ENCODE peak calls at places on chromosomes 4 and X, in nine cellular contexts. One of them, this sample, is unnamed.
A peak's percentile ranks its signal among the peaks of the same experiment; 100 is the strongest.

GRCh38 chr4:137531951-137532868 is at the start of gene PCDH18:
- DNase-seq in SK-N-SH: peak; percentile 59
- DNase-seq in ovary: peak; percentile 96
- DNase-seq in heart left ventricle: peak; percentile 89
- DNase-seq in naive thymus-derived CD4-positive, alpha-beta T cell: no peak
- DNase-seq in astrocyte: peak; percentile 96
- DNase-seq in K562: no peak
- DNase-seq in CD8-positive, alpha-beta T cell: no peak
- DNase-seq in right cardiac atrium: peak; percentile 94
- DNase-seq in this sample: peak; percentile 4

GRCh38 chrX:153739754-153740486 is 15.3 kb downstream of the ABCD1 start:
- DNase-seq in SK-N-SH: no peak
- DNase-seq in ovary: no peak
- DNase-seq in heart left ventricle: no peak
- DNase-seq in naive thymus-derived CD4-positive, alpha-beta T cell: peak; percentile 33
- DNase-seq in astrocyte: no peak
- DNase-seq in K562: no peak
- DNase-seq in CD8-positive, alpha-beta T cell: peak; percentile 25
- DNase-seq in right cardiac atrium: peak; percentile 43
- DNase-seq in this sample: peak; percentile 37

GRCh38 chrX:65196758-65197371 is 220.6 kb upstream of the ZC4H2 start:
- DNase-seq in SK-N-SH: no peak
- DNase-seq in ovary: no peak
- DNase-seq in heart left ventricle: peak; percentile 15
- DNase-seq in naive thymus-derived CD4-positive, alpha-beta T cell: peak; percentile 3
- DNase-seq in astrocyte: no peak
- DNase-seq in K562: no peak
- DNase-seq in CD8-positive, alpha-beta T cell: no peak
- DNase-seq in right cardiac atrium: peak; percentile 36
- DNase-seq in this sample: no peak

GRCh38 chr4:15652191-15652590 is 3.0 kb downstream of the FBXL5 start:
- DNase-seq in SK-N-SH: no peak
- DNase-seq in ovary: no peak
- DNase-seq in heart left ventricle: no peak
- DNase-seq in naive thymus-derived CD4-positive, alpha-beta T cell: no peak
- DNase-seq in astrocyte: peak; percentile 3
- DNase-seq in K562: no peak
- DNase-seq in CD8-positive, alpha-beta T cell: no peak
- DNase-seq in right cardiac atrium: no peak
- DNase-seq in this sample: no peak

GRCh38 chr4:31592293-31592692 is 872.1 kb downstream of the PCDH7 start:
- DNase-seq in SK-N-SH: no peak
- DNase-seq in ovary: no peak
- DNase-seq in heart left ventricle: no peak
- DNase-seq in naive thymus-derived CD4-positive, alpha-beta T cell: no peak
- DNase-seq in astrocyte: no peak
- DNase-seq in K562: no peak
- DNase-seq in CD8-positive, alpha-beta T cell: no peak
- DNase-seq in right cardiac atrium: no peak
- DNase-seq in this sample: no peak

GRCh38 chr4:174713821-174714220 is 115.2 kb downstream of the GLRA3 start:
- DNase-seq in SK-N-SH: no peak
- DNase-seq in ovary: no peak
- DNase-seq in heart left ventricle: no peak
- DNase-seq in naive thymus-derived CD4-positive, alpha-beta T cell: no peak
- DNase-seq in astrocyte: peak; percentile 6
- DNase-seq in K562: no peak
- DNase-seq in CD8-positive, alpha-beta T cell: no peak
- DNase-seq in right cardiac atrium: no peak
- DNase-seq in this sample: no peak

GRCh38 chr4:44916406-44916805 is 190.1 kb upstream of the GNPDA2 start:
- DNase-seq in SK-N-SH: no peak
- DNase-seq in ovary: no peak
- DNase-seq in heart left ventricle: no peak
- DNase-seq in naive thymus-derived CD4-positive, alpha-beta T cell: no peak
- DNase-seq in astrocyte: no peak
- DNase-seq in K562: no peak
- DNase-seq in CD8-positive, alpha-beta T cell: no peak
- DNase-seq in right cardiac atrium: no peak
- DNase-seq in this sample: no peak

GRCh38 chr4:15718465-15718864 is 15.6 kb downstream of the BST1 start:
- DNase-seq in SK-N-SH: no peak
- DNase-seq in ovary: no peak
- DNase-seq in heart left ventricle: no peak
- DNase-seq in naive thymus-derived CD4-positive, alpha-beta T cell: no peak
- DNase-seq in astrocyte: no peak
- DNase-seq in K562: no peak
- DNase-seq in CD8-positive, alpha-beta T cell: no peak
- DNase-seq in right cardiac atrium: no peak
- DNase-seq in this sample: no peak

GRCh38 chrX:100625985-100626491 is 10.6 kb downstream of the TSPAN6 start:
- DNase-seq in SK-N-SH: no peak
- DNase-seq in ovary: no peak
- DNase-seq in heart left ventricle: no peak
- DNase-seq in naive thymus-derived CD4-positive, alpha-beta T cell: no peak
- DNase-seq in astrocyte: peak; percentile 39
- DNase-seq in K562: no peak
- DNase-seq in CD8-positive, alpha-beta T cell: no peak
- DNase-seq in right cardiac atrium: no peak
- DNase-seq in this sample: peak; percentile 22

GRCh38 chr4:8577972-8578371 is 2.2 kb upstream of the GPR78 start:
- DNase-seq in SK-N-SH: no peak
- DNase-seq in ovary: no peak
- DNase-seq in heart left ventricle: no peak
- DNase-seq in naive thymus-derived CD4-positive, alpha-beta T cell: no peak
- DNase-seq in astrocyte: no peak
- DNase-seq in K562: no peak
- DNase-seq in CD8-positive, alpha-beta T cell: no peak
- DNase-seq in right cardiac atrium: no peak
- DNase-seq in this sample: no peak

GRCh38 chrX:119709630-119710029 is 16.7 kb upstream of the SEPTIN6 start:
- DNase-seq in SK-N-SH: no peak
- DNase-seq in ovary: no peak
- DNase-seq in heart left ventricle: no peak
- DNase-seq in naive thymus-derived CD4-positive, alpha-beta T cell: no peak
- DNase-seq in astrocyte: no peak
- DNase-seq in K562: no peak
- DNase-seq in CD8-positive, alpha-beta T cell: no peak
- DNase-seq in right cardiac atrium: no peak
- DNase-seq in this sample: no peak

GRCh38 chrX:40094041-40094899 is 3.5 kb downstream of the BCOR start:
- DNase-seq in SK-N-SH: peak; percentile 65
- DNase-seq in ovary: no peak
- DNase-seq in heart left ventricle: peak; percentile 57
- DNase-seq in naive thymus-derived CD4-positive, alpha-beta T cell: no peak
- DNase-seq in astrocyte: no peak
- DNase-seq in K562: no peak
- DNase-seq in CD8-positive, alpha-beta T cell: peak; percentile 20
- DNase-seq in right cardiac atrium: peak; percentile 87
- DNase-seq in this sample: no peak

GRCh38 chr4:24024157-24024556 is 134.3 kb upstream of the PPARGC1A start:
- DNase-seq in SK-N-SH: no peak
- DNase-seq in ovary: no peak
- DNase-seq in heart left ventricle: no peak
- DNase-seq in naive thymus-derived CD4-positive, alpha-beta T cell: no peak
- DNase-seq in astrocyte: peak; percentile 63
- DNase-seq in K562: no peak
- DNase-seq in CD8-positive, alpha-beta T cell: no peak
- DNase-seq in right cardiac atrium: no peak
- DNase-seq in this sample: no peak

GRCh38 chrX:44020693-44021092 is 47.5 kb upstream of the NDP start:
- DNase-seq in SK-N-SH: no peak
- DNase-seq in ovary: no peak
- DNase-seq in heart left ventricle: no peak
- DNase-seq in naive thymus-derived CD4-positive, alpha-beta T cell: no peak
- DNase-seq in astrocyte: no peak
- DNase-seq in K562: no peak
- DNase-seq in CD8-positive, alpha-beta T cell: no peak
- DNase-seq in right cardiac atrium: no peak
- DNase-seq in this sample: no peak

GRCh38 chrX:44025611-44026010 is 52.4 kb upstream of the NDP start:
- DNase-seq in SK-N-SH: no peak
- DNase-seq in ovary: no peak
- DNase-seq in heart left ventricle: no peak
- DNase-seq in naive thymus-derived CD4-positive, alpha-beta T cell: no peak
- DNase-seq in astrocyte: peak; percentile 55
- DNase-seq in K562: no peak
- DNase-seq in CD8-positive, alpha-beta T cell: no peak
- DNase-seq in right cardiac atrium: no peak
- DNase-seq in this sample: no peak

GRCh38 chrX:44019911-44020310 is 46.7 kb upstream of the NDP start:
- DNase-seq in SK-N-SH: no peak
- DNase-seq in ovary: no peak
- DNase-seq in heart left ventricle: no peak
- DNase-seq in naive thymus-derived CD4-positive, alpha-beta T cell: no peak
- DNase-seq in astrocyte: no peak
- DNase-seq in K562: no peak
- DNase-seq in CD8-positive, alpha-beta T cell: no peak
- DNase-seq in right cardiac atrium: no peak
- DNase-seq in this sample: no peak

GRCh38 chrX:44017726-44018125 is 44.5 kb upstream of the NDP start:
- DNase-seq in SK-N-SH: no peak
- DNase-seq in ovary: no peak
- DNase-seq in heart left ventricle: no peak
- DNase-seq in naive thymus-derived CD4-positive, alpha-beta T cell: no peak
- DNase-seq in astrocyte: no peak
- DNase-seq in K562: no peak
- DNase-seq in CD8-positive, alpha-beta T cell: no peak
- DNase-seq in right cardiac atrium: no peak
- DNase-seq in this sample: no peak

DNA sequence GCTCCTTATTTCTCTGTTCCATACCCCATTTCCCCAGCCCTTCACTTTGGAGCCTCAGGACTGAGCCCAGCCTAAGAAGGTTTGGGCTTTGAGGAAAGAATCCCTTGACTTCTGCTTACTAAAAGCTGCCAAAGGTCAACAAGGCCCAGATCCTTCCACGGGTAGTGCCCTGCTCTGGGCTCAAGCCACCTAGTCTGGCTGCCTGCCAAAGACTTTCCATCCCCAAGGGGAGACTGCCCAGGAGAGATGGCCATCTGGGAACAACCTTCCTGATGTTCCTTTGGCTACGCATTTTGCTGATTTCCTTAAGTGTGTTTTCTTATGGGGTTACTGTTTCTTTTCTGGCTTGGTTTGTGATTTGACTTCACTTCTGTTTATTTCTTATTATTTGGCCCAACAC is 49.8 kb upstream of the NDP start:
- DNase-seq in SK-N-SH: no peak
- DNase-seq in ovary: peak; percentile 28
- DNase-seq in heart left ventricle: no peak
- DNase-seq in naive thymus-derived CD4-positive, alpha-beta T cell: no peak
- DNase-seq in astrocyte: no peak
- DNase-seq in K562: no peak
- DNase-seq in CD8-positive, alpha-beta T cell: no peak
- DNase-seq in right cardiac atrium: no peak
- DNase-seq in this sample: no peak
- H3K4me1 ChIP-seq in SK-N-SH: no peaks in the 10 kb centered on the region
- H3K4me1 ChIP-seq in ovary: no peaks in the 10 kb centered on the region
- H3K4me1 ChIP-seq in heart left ventricle: no peaks in the 10 kb centered on the region
- H3K4me1 ChIP-seq in naive thymus-derived CD4-positive, alpha-beta T cell: no peaks in the 10 kb centered on the region
- H3K4me1 ChIP-seq in astrocyte: no peaks in the 10 kb centered on the region
- H3K4me1 ChIP-seq in K562: no peaks in the 10 kb centered on the region
- H3K4me1 ChIP-seq in CD8-positive, alpha-beta T cell: no peaks in the 10 kb centered on the region
- H3K4me1 ChIP-seq in right cardiac atrium: no peaks in the 10 kb centered on the region
- H3K4me1 ChIP-seq in this sample: no peaks in the 10 kb centered on the region

GRCh38 chr4:39169426-39169825 is 12.9 kb upstream of the WDR19 start:
- DNase-seq in SK-N-SH: no peak
- DNase-seq in ovary: no peak
- DNase-seq in heart left ventricle: no peak
- DNase-seq in naive thymus-derived CD4-positive, alpha-beta T cell: no peak
- DNase-seq in astrocyte: peak; percentile 18
- DNase-seq in K562: no peak
- DNase-seq in CD8-positive, alpha-beta T cell: no peak
- DNase-seq in right cardiac atrium: no peak
- DNase-seq in this sample: no peak

GRCh38 chr4:39166670-39167069 is 15.7 kb upstream of the WDR19 start:
- DNase-seq in SK-N-SH: no peak
- DNase-seq in ovary: no peak
- DNase-seq in heart left ventricle: no peak
- DNase-seq in naive thymus-derived CD4-positive, alpha-beta T cell: no peak
- DNase-seq in astrocyte: no peak
- DNase-seq in K562: no peak
- DNase-seq in CD8-positive, alpha-beta T cell: no peak
- DNase-seq in right cardiac atrium: no peak
- DNase-seq in this sample: no peak

DNA sequence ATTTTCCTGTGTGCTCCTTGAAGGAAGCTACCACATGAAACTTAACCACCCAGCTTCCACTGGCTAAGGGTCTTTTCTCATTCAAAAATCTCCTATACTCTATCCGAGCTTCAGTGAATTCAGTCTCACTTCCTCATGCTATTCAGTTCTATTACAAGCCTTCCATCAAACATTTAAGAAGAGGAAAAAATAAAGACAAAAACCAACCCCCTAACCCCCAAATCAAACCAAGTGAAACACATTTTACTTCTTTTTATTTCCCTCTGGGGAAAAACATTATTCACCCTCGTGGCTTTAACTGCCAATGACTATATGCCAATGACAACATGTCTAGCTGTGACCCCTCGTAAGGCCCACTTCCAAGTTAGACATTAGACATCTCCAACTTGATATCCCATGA is 16.2 kb upstream of the WDR19 start:
- DNase-seq in SK-N-SH: no peak
- DNase-seq in ovary: no peak
- DNase-seq in heart left ventricle: no peak
- DNase-seq in naive thymus-derived CD4-positive, alpha-beta T cell: no peak
- DNase-seq in astrocyte: no peak
- DNase-seq in K562: no peak
- DNase-seq in CD8-positive, alpha-beta T cell: no peak
- DNase-seq in right cardiac atrium: no peak
- DNase-seq in this sample: no peak
- H3K27ac ChIP-seq in SK-N-SH: no peak overlapping the region
- H3K27ac ChIP-seq in ovary: no peak overlapping the region
- H3K27ac ChIP-seq in heart left ventricle: no peak overlapping the region
- H3K27ac ChIP-seq in naive thymus-derived CD4-positive, alpha-beta T cell: no peak overlapping the region
- H3K27ac ChIP-seq in astrocyte: no peak overlapping the region
- H3K27ac ChIP-seq in K562: no peak overlapping the region
- H3K27ac ChIP-seq in CD8-positive, alpha-beta T cell: no peak overlapping the region
- H3K27ac ChIP-seq in right cardiac atrium: no peak overlapping the region
- H3K27ac ChIP-seq in this sample: no peak overlapping the region

GRCh38 chr4:10108818-10109783 is 7.5 kb downstream of the WDR1 start:
- DNase-seq in SK-N-SH: no peak
- DNase-seq in ovary: no peak
- DNase-seq in heart left ventricle: no peak
- DNase-seq in naive thymus-derived CD4-positive, alpha-beta T cell: no peak
- DNase-seq in astrocyte: no peak
- DNase-seq in K562: no peak
- DNase-seq in CD8-positive, alpha-beta T cell: no peak
- DNase-seq in right cardiac atrium: no peak
- DNase-seq in this sample: no peak
- H3K4me3 ChIP-seq in SK-N-SH: no peak overlapping the region
- H3K4me3 ChIP-seq in ovary: no peak overlapping the region
- H3K4me3 ChIP-seq in heart left ventricle: no peak overlapping the region
- H3K4me3 ChIP-seq in naive thymus-derived CD4-positive, alpha-beta T cell: peak overlapping the region; percentile 19
- H3K4me3 ChIP-seq in astrocyte: no peak overlapping the region
- H3K4me3 ChIP-seq in K562: no peak overlapping the region
- H3K4me3 ChIP-seq in CD8-positive, alpha-beta T cell: peak overlapping the region; percentile 9
- H3K4me3 ChIP-seq in right cardiac atrium: no peak overlapping the region
- H3K4me3 ChIP-seq in this sample: no peak overlapping the region

DNA sequence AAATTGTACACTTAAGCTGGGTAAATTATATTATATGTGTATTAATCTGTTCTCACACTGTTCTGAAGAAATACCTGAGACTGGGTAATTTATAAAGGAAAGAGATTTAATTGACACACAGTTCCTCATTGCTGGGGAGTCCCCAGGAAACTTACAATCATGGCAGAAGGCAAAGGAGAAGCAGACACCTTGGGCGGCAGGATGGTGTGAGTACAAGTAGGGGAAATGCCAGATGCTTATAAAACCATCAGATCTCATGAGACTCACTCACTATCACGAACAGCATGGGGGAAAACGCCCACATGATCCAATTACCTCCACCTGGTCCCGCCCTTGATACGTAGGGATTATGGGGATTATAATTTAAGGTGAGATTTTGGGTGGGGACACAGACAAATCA is 34.9 kb downstream of the PDE5A start:
- DNase-seq in SK-N-SH: no peak
- DNase-seq in ovary: no peak
- DNase-seq in heart left ventricle: no peak
- DNase-seq in naive thymus-derived CD4-positive, alpha-beta T cell: no peak
- DNase-seq in astrocyte: no peak
- DNase-seq in K562: no peak
- DNase-seq in CD8-positive, alpha-beta T cell: no peak
- DNase-seq in right cardiac atrium: no peak
- DNase-seq in this sample: no peak
- H3K4me1 ChIP-seq in SK-N-SH: no peaks in the 10 kb centered on the region
- H3K4me1 ChIP-seq in ovary: no peaks in the 10 kb centered on the region
- H3K4me1 ChIP-seq in heart left ventricle: no peaks in the 10 kb centered on the region
- H3K4me1 ChIP-seq in naive thymus-derived CD4-positive, alpha-beta T cell: no peaks in the 10 kb centered on the region
- H3K4me1 ChIP-seq in astrocyte: no peaks in the 10 kb centered on the region
- H3K4me1 ChIP-seq in K562: no peaks in the 10 kb centered on the region
- H3K4me1 ChIP-seq in CD8-positive, alpha-beta T cell: no peaks in the 10 kb centered on the region
- H3K4me1 ChIP-seq in right cardiac atrium: no peaks in the 10 kb centered on the region
- H3K4me1 ChIP-seq in this sample: no peaks in the 10 kb centered on the region

This sample was measured in CD4-positive, alpha-beta memory T cell.